ENCODE peak calls at places on chromosomes 6 and 20, in five cellular contexts. C is fibroblast of mammary gland; X is activated T-helper 1 cell treated with anti-CD3 and anti-CD28 coated beads, Interleukin-12 subunit alpha, Interleukin-12 subunit beta, Interleukin-2, Interleukin-4 antibody, amounts not matched to agents 30 ng/mL and 10 ng/mL and 1 ng/mL, durations not matched to agents 14 hours and 24 hours and 36 hours; V is hypothalamus; P is small intestine. Y is an unnamed sample.

GRCh38 chr20:8039048-8039447 is 19.5 kb upstream of the TMX4 start:
- DNase-seq in C (no peak), V (no peak), P (peak; percentile 95), X (no peak), Y (no peak)

GRCh38 chr20:37567331-37567665 is 39.6 kb upstream of the BLCAP start:
- DNase-seq in P (no peak), V (no peak), C (no peak), X (no peak), Y (no peak)

GRCh38 chr6:142306736-142307135 is 4.9 kb downstream of the ADGRG6 start:
- DNase-seq in P (no peak), X (no peak), C (no peak), V (no peak), Y (no peak)

GRCh38 chr6:91731939-91732338 is 1145.1 kb upstream of the MAP3K7 start:
- DNase-seq in V (no peak), X (no peak), C (no peak), P (no peak), Y (no peak)

GRCh38 chr20:41218466-41218865 is 81.1 kb downstream of the PLCG1 start:
- DNase-seq in X (no peak), V (no peak), P (no peak), C (peak; percentile 86), Y (peak; percentile 76)

GRCh38 chr6:57284056-57284455 is 33.4 kb upstream of the PRIM2 start:
- DNase-seq in V (no peak), C (peak; percentile 20), X (no peak), P (no peak), Y (no peak)

GRCh38 chr6:134363323-134364039 is 45.6 kb upstream of the SGK1 start:
- DNase-seq in X (no peak), P (peak; percentile 21), V (no peak), C (peak; percentile 94), Y (peak; percentile 87)

GRCh38 chr6:166618866-166619761 is 7.9 kb downstream of the RPS6KA2 start:
- DNase-seq in X (no peak), C (peak; percentile 89), V (no peak), P (no peak), Y (peak; percentile 97)

GRCh38 chr6:127352519-127352918 is 9.1 kb upstream of the ECHDC1 start:
- DNase-seq in C (no peak), V (no peak), X (no peak), P (no peak), Y (no peak)

GRCh38 chr6:166258854-166259276 is 49.3 kb downstream of the PRR18 start:
- DNase-seq in C (no peak), V (no peak), P (no peak), X (no peak), Y (no peak)

GRCh38 chr6:20497200-20497820 is 36.9 kb upstream of the CDKAL1 start:
- DNase-seq in P (no peak), C (peak; percentile 91), X (no peak), V (no peak), Y (peak; percentile 81)

GRCh38 chr6:62714112-62714511 is 428.1 kb upstream of the KHDRBS2 start:
- DNase-seq in V (no peak), X (no peak), C (no peak), P (no peak), Y (no peak)

GRCh38 chr6:74768120-74768519 is 437.7 kb downstream of the COL12A1 start:
- DNase-seq in V (no peak), X (no peak), P (no peak), C (peak; percentile 63), Y (no peak)

GRCh38 chr20:1033751-1034419 is 31.8 kb upstream of the RSPO4 start:
- DNase-seq in X (no peak), P (no peak), C (no peak), V (no peak), Y (no peak)

GRCh38 chr6:160462551-160463109 is 114.5 kb downstream of the SLC22A3 start:
- DNase-seq in P (peak; percentile 70), C (peak; percentile 91), V (no peak), X (peak; percentile 76), Y (peak; percentile 96)

GRCh38 chr6:109760208-109760607 is 69.1 kb downstream of the FIG4 start:
- DNase-seq in P (no peak), C (peak; percentile 38), V (no peak), X (no peak), Y (peak; percentile 39)

GRCh38 chr6:25172819-25173218 is 106.4 kb upstream of the CARMIL1 start:
- DNase-seq in X (no peak), C (peak; percentile 93), P (no peak), V (no peak), Y (peak; percentile 97)

GRCh38 chr20:39069976-39070375 is 107.8 kb downstream of the DHX35 start:
- DNase-seq in V (no peak), P (no peak), C (peak; percentile 7), X (no peak), Y (peak; percentile 12)

GRCh38 chr20:34390769-34391447 is 27.8 kb downstream of the ITCH start:
- DNase-seq in C (peak; percentile 92), V (no peak), P (peak; percentile 86), X (no peak), Y (peak; percentile 91)

GRCh38 chr20:57881466-57882405 is 171.9 kb upstream of the PMEPA1 start:
- DNase-seq in P (no peak), X (no peak), V (no peak), C (no peak), Y (no peak)

GRCh38 chr20:10659651-10660601 is 13.9 kb downstream of the JAG1 start:
- DNase-seq in V (no peak), C (no peak), P (no peak), X (no peak), Y (no peak)

Y was measured in iris pigment epithelial cell.